ENCODE peak calls at places on chromosomes 1 and 21, in four cellular contexts. H is lower lobe of right lung, U is heart right ventricle, C is transverse colon. V is an unnamed sample.

GRCh38 chr1:82319526-82319925 is 518.8 kb downstream of the ADGRL2 start:
- DNase-seq in H (no peak), C (no peak), U (no peak), V (no peak)

GRCh38 chr21:29360799-29361765 is 62.4 kb downstream of the BACH1 start:
- DNase-seq in H (no peak), U (no peak), C (no peak), V (no peak)

GRCh38 chr21:35100351-35100771 is 51.3 kb upstream of the RUNX1 start:
- DNase-seq in H (no peak), C (no peak), U (peak; percentile 13), V (no peak)

GRCh38 chr1:175244206-175244605 is 51.6 kb upstream of the KIAA0040 start:
- DNase-seq in C (no peak), H (no peak), U (no peak), V (no peak)

GRCh38 chr1:170623171-170623570 is 40.8 kb upstream of the PRRX1 start:
- DNase-seq in H (no peak), U (no peak), C (no peak), V (no peak)

GRCh38 chr1:229661022-229661877 is 35.2 kb downstream of the URB2 start:
- DNase-seq in H (peak; percentile 86), C (peak; percentile 85), U (peak; percentile 75), V (peak; percentile 93)

GRCh38 chr1:170711682-170712081 is 47.8 kb downstream of the PRRX1 start:
- DNase-seq in H (no peak), U (no peak), C (no peak), V (no peak)

GRCh38 chr1:172451002-172451443 is 7.2 kb upstream of the PIGC start:
- DNase-seq in U (no peak), H (no peak), C (no peak), V (no peak)

GRCh38 chr1:178057863-178058576 is 35.9 kb upstream of the RASAL2 start:
- DNase-seq in C (no peak), U (peak; percentile 77), H (no peak), V (no peak)

GRCh38 chr1:76269175-76269574 is 194.6 kb downstream of the ST6GALNAC3 start:
- DNase-seq in C (no peak), U (no peak), H (no peak), V (no peak)

GRCh38 chr21:35294231-35294898 is 245.3 kb upstream of the RUNX1 start:
- DNase-seq in C (peak; percentile 78), U (no peak), H (no peak), V (no peak)

GRCh38 chr1:198880397-198880796 is 241.6 kb downstream of the PTPRC start:
- DNase-seq in U (no peak), H (no peak), C (no peak), V (no peak)

GRCh38 chr21:27058673-27059365 is 91.9 kb upstream of the ADAMTS5 start:
- DNase-seq in U (no peak), H (no peak), C (no peak), V (no peak)

GRCh38 chr1:31796707-31797106 is 19.1 kb downstream of the SPOCD1 start:
- DNase-seq in H (peak; percentile 4), C (peak; percentile 2), U (no peak), V (no peak)

GRCh38 chr1:217585577-217585976 is 45.3 kb downstream of the GPATCH2 start:
- DNase-seq in U (no peak), H (no peak), C (no peak), V (no peak)

GRCh38 chr1:232369451-232369850 is 260.5 kb downstream of the SIPA1L2 start:
- DNase-seq in C (no peak), U (no peak), H (no peak), V (no peak)

GRCh38 chr1:15290382-15290781 is 43.4 kb downstream of the FHAD1 start:
- DNase-seq in C (no peak), U (no peak), H (no peak), V (no peak)

GRCh38 chr1:61079276-61079897 is 3.0 kb upstream of the NFIA start:
- DNase-seq in H (no peak), U (no peak), C (peak; percentile 63), V (no peak)

GRCh38 chr1:56550132-56550531 is 29.2 kb downstream of the PLPP3 start:
- DNase-seq in C (no peak), U (no peak), H (no peak), V (no peak)

GRCh38 chr1:167196185-167196584 is 24.5 kb upstream of the POU2F1 start:
- DNase-seq in H (no peak), C (no peak), U (no peak), V (no peak)

GRCh38 chr1:170126691-170127090 is 19.1 kb upstream of the NTMT2 start:
- DNase-seq in C (no peak), H (no peak), U (no peak), V (no peak)

GRCh38 chr1:30704271-30704670 is 19.1 kb downstream of the MATN1 start:
- DNase-seq in U (no peak), C (no peak), H (no peak), V (no peak)

GRCh38 chr1:22341791-22342605 is 109.7 kb upstream of the ZBTB40 start:
- DNase-seq in C (peak; percentile 17), U (no peak), H (no peak), V (peak; percentile 65)

GRCh38 chr1:98906761-98907301 is 97.8 kb downstream of the PLPPR5 start:
- DNase-seq in H (no peak), U (no peak), C (no peak), V (no peak)

GRCh38 chr1:109361649-109362048 is 36.1 kb downstream of the SORT1 start:
- DNase-seq in C (no peak), H (no peak), U (no peak), V (no peak)

GRCh38 chr1:41846595-41846994 is 72.1 kb downstream of the HIVEP3 start:
- DNase-seq in C (no peak), U (no peak), H (no peak), V (no peak)

GRCh38 chr1:208211901-208212843 is 32.0 kb downstream of the PLXNA2 start:
- DNase-seq in H (no peak), U (no peak), C (no peak), V (no peak)

GRCh38 chr1:1068374-1069060 is 5.6 kb downstream of the RNF223 start:
- DNase-seq in H (peak; percentile 89), C (peak; percentile 88), U (no peak), V (peak; percentile 91)
- H3K4me3 ChIP-seq in H (peak overlapping the region; percentile 58), C (peak overlapping the region; percentile 27), U (no peak overlapping the region), V (peak overlapping the region; percentile 64)

GRCh38 chr1:26726784-26727183 is 31.0 kb downstream of the ARID1A start:
- DNase-seq in C (no peak), H (no peak), U (no peak), V (no peak)

GRCh38 chr1:26724938-26725337 is 29.1 kb downstream of the ARID1A start:
- DNase-seq in C (no peak), H (no peak), U (no peak), V (no peak)

GRCh38 chr1:26721669-26722355 is 26.0 kb downstream of the ARID1A start:
- DNase-seq in H (no peak), U (no peak), C (no peak), V (no peak)

GRCh38 chr1:26724118-26724517 is 28.3 kb downstream of the ARID1A start:
- DNase-seq in H (no peak), C (no peak), U (no peak), V (no peak)

DNA sequence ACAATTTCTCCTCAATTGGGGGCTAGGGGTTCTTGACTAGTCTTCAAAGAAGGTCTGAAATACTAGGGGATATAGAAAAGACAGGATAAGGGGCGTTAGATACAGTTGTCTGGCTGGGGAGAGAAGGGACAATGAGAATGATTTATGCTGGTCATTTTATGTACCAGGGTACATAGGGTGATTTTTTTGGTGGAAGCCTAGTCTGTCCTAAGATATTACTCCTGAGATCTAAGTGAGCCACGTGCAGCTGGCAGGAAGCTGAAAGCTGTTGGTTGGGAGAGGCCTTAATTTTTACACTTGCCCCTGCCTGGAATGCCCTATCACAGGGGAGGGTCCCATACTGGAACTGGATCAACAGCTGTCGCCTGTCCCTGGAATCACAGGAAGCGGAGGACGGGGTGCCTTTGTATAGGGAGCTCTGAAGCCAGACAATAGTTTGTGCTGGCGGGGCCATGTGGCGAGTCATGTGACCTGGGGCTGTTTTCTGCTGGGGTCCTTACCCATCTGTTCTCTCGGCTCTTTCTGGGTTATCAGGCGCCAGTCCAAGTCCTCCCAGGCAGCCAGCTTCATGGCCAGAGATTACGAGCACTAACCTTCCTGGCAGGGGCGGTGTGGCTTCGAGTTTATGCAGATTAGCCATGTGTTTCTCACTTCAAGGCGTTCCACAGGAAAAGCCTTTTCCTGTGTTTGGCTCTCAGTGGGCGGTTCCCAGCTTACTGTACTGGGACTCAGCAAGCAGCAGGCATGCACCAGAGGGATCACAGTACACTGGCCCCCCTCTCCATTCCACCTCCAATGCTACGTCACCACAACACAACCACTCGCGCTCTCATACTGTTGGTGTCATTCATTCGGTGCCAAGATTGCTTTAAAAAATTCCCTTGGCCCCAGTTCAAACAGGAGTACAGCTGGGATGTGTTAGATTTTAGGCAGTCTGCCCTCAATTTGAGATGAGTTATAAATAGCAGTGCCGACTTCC is 27.5 kb downstream of the ARID1A start:
- DNase-seq in C (peak; percentile 84), U (peak; percentile 95), H (peak; percentile 78), V (peak; percentile 86)
- H3K27ac ChIP-seq in C (peak overlapping the region; percentile 84), U (peak overlapping the region; percentile 51), H (peak overlapping the region; percentile 50), V (peak overlapping the region; percentile 78)

DNA sequence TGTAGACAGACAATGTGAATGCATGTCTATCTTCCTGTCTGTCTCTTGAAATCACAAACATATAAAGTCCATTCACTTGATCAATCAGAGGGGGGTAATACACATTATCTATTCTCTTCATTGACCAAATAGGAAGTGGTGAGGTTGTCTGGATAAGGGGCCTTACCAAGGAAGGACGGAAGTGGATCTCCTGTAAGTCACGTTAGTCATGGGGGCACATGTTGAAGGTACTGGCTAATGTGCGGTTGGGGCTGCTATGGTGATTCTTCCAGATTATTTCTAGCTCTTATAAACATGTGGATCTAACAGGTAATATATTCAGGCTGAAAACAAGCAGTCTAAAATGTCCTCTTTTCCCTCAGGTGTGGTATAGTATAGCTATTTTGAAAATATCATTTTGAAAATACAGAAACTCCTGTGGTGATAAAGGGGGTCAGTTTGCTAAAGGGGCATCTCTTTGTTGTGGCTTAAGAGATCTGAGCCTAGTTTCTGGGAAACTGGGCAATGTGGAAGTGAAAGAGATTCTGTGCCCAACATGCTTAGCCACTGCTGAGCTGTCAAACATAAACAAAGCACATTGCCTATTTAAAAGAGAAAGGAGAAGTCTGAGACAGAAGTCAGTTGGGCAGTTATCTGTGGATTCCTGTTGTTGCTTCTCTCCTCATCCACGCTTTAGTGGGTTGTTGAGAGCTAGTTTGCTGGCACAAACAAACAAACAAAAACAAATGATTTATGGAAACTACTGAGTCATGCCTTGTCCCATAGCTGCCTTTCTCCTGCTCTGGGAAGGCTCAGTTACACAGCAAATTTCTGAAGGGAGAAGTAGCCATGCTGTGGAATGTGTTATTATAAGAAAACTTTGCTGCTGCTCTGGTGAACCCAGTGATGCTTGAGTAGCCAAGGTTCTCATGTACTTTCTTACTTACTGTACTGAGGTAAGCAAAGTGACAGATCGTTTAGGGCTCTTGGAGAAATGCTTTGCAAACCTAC is 166.9 kb downstream of the HLX start:
- DNase-seq in C (no peak), U (no peak), H (no peak), V (no peak)
- H3K4me3 ChIP-seq in C (no peak overlapping the region), U (no peak overlapping the region), H (no peak overlapping the region), V (no peak overlapping the region)

DNA sequence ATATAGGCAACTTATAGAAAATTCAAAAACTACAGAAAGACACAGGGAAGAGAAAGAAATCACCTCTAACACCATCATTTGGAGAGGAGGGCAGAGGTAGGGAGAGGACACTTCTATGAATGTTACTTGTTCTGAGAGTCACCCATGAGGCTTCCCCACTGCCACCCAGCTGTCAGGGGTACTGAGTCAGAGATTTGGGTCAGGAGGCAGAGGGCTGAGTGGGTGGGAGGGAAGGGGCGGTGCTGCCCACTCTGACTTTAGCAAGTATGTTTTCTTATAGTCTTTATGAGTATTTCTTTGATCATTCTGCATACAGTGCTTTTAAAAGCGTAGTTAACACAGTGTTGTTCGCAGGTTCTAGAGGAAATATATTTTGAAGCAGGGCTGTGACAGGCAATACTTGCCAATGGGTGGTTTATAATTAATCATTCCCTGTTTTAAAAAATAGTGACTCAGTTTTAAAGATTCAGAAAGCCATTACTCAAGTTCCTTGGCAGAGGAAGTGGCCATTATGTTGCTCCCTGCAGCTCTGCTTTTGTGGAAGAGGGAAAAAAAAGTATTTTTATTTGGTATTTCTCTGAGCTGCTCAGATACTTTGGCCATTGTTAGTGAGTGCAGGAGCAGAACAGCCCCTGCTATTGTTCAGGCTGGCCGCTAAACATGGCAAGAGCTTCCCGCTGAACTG is 18.3 kb downstream of the IL6R start:
- DNase-seq in C (no peak), U (no peak), H (peak; percentile 11), V (peak; percentile 16)
- H3K27ac ChIP-seq in C (peak overlapping the region; percentile 91), U (peak overlapping the region; percentile 75), H (peak overlapping the region; percentile 68), V (peak overlapping the region; percentile 43)

V was measured in spleen.